ENCODE peak calls at places on chromosome 1, in five cellular contexts. O is fibroblast of lung, Q is right cardiac atrium, N is ovary, F is left lung. J is an unnamed sample.

GRCh38 chr1:64769482-64769881 is 24.6 kb downstream of the RAVER2 start:
- DNase-seq in F (no peak), N (no peak), Q (no peak), O (no peak), J (no peak)

GRCh38 chr1:155002479-155003226 is at the start of gene ZBTB7B:
- DNase-seq in F (peak), O (peak), Q (peak), N (peak), J (peak)

GRCh38 chr1:245715291-245715701 is 560.5 kb downstream of the KIF26B start:
- DNase-seq in Q (no peak), N (no peak), O (no peak), F (no peak), J (no peak)

GRCh38 chr1:204190212-204191211 is 5.8 kb downstream of the KISS1 start:
- DNase-seq in N (peak), Q (peak), O (peak), F (peak), J (no peak)

GRCh38 chr1:203625623-203626189 is 926 bp upstream of the ATP2B4 start:
- DNase-seq in F (no peak), Q (no peak), N (no peak), O (peak), J (no peak)

GRCh38 chr1:1908506-1908791 is 6.6 kb upstream of the CALML6 start:
- DNase-seq in Q (no peak), F (no peak), N (no peak), O (peak), J (peak)

GRCh38 chr1:2611034-2611501 is 21.7 kb downstream of the MMEL1 start:
- DNase-seq in Q (peak), N (peak), F (peak), O (peak), J (peak)

GRCh38 chr1:86542626-86543025 is 4.3 kb upstream of the CLCA4 start:
- DNase-seq in N (no peak), F (no peak), Q (no peak), O (no peak), J (no peak)

GRCh38 chr1:69862906-69863305 is 295.2 kb downstream of the LRRC7 start:
- DNase-seq in F (no peak), O (no peak), Q (no peak), N (no peak), J (no peak)

GRCh38 chr1:6975991-6976390 is 190.7 kb downstream of the CAMTA1 start:
- DNase-seq in N (no peak), Q (no peak), O (no peak), F (no peak), J (peak)

GRCh38 chr1:30302808-30303310 is 420.5 kb downstream of the MATN1 start:
- DNase-seq in Q (no peak), N (no peak), O (no peak), F (no peak), J (no peak)

GRCh38 chr1:98792123-98792522 is 130.6 kb downstream of the SNX7 start:
- DNase-seq in N (no peak), F (no peak), O (peak), Q (no peak), J (no peak)

GRCh38 chr1:7108251-7108650 is 323.0 kb downstream of the CAMTA1 start:
- DNase-seq in O (no peak), F (no peak), N (no peak), Q (no peak), J (no peak)

GRCh38 chr1:103106426-103107321 is 1.6 kb downstream of the COL11A1 start:
- DNase-seq in N (peak), Q (peak), F (peak), O (peak), J (peak)

GRCh38 chr1:186682721-186683120 is 2.5 kb upstream of the PTGS2 start:
- DNase-seq in Q (no peak), N (no peak), O (peak), F (no peak), J (no peak)

GRCh38 chr1:111417755-111418154 is 9.8 kb downstream of the OVGP1 start:
- DNase-seq in N (no peak), F (no peak), Q (no peak), O (peak), J (no peak)

GRCh38 chr1:190747643-190748186 is 270.1 kb upstream of the BRINP3 start:
- DNase-seq in O (peak), N (no peak), F (no peak), Q (no peak), J (no peak)

GRCh38 chr1:220225957-220226356 is 46.3 kb downstream of the RAB3GAP2 start:
- DNase-seq in N (no peak), Q (no peak), O (no peak), F (no peak), J (no peak)

GRCh38 chr1:227043755-227044154 is 103.7 kb downstream of the COQ8A start:
- DNase-seq in N (no peak), F (no peak), O (peak), Q (no peak), J (no peak)

GRCh38 chr1:171794085-171794484 is 12.6 kb downstream of the METTL13 start:
- DNase-seq in N (no peak), F (no peak), O (no peak), Q (no peak), J (no peak)

GRCh38 chr1:61268546-61269243 is 186.3 kb downstream of the NFIA start:
- DNase-seq in N (no peak), Q (no peak), O (no peak), F (no peak), J (no peak)

GRCh38 chr1:156822680-156823079 is 6.0 kb upstream of the SH2D2A start:
- DNase-seq in Q (no peak), N (no peak), O (no peak), F (no peak), J (no peak)

DNA sequence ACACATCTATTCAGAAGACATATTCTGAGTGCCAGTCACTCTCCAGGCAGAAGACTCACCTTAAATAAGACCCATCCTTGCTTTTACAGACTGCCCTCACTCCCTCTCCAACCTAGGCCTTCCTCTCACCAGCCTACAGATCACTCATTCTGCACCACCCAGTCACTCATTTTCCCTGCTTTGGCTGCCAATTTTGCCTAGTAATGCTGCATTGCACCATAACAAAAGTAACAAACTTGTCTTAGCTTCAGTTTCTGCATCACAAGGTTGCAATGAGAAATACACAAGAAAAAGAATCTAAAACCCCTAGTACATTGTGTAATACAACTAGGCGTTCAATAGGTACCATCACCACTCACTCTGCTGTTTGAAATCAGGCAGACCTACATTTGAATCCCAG is 292.4 kb downstream of the PLPP3 start:
- DNase-seq in O (no peak), F (no peak), N (no peak), Q (no peak), J (no peak)
- H3K27ac ChIP-seq in O (no peak), F (no peak), N (no peak), Q (no peak), J (no peak)

GRCh38 chr1:211534545-211535291 is 42.8 kb upstream of the RD3 start:
- DNase-seq in F (no peak), Q (no peak), N (no peak), O (no peak), J (no peak)

GRCh38 chr1:211529453-211529852 is 37.5 kb upstream of the RD3 start:
- DNase-seq in Q (no peak), O (no peak), F (no peak), N (no peak), J (no peak)

GRCh38 chr1:211529011-211529410 is 37.0 kb upstream of the RD3 start:
- DNase-seq in F (no peak), N (no peak), Q (no peak), O (no peak), J (no peak)

GRCh38 chr1:211531194-211532085 is 39.5 kb upstream of the RD3 start:
- DNase-seq in N (no peak), Q (no peak), O (no peak), F (no peak), J (no peak)

GRCh38 chr1:211532086-211532439 is 40.1 kb upstream of the RD3 start:
- DNase-seq in F (no peak), Q (no peak), N (no peak), O (no peak), J (no peak)
- H3K27ac ChIP-seq in F (no peak), Q (no peak), N (no peak), O (no peak), J (no peak)

GRCh38 chr1:183859865-183860264 is 54.9 kb downstream of the RGL1 start:
- DNase-seq in F (no peak), N (no peak), O (no peak), Q (no peak), J (no peak)
- H3K27ac ChIP-seq in F (no peak), N (no peak), O (no peak), Q (no peak), J (no peak)

GRCh38 chr1:169461390-169462001 is 24.2 kb downstream of the SLC19A2 start:
- DNase-seq in N (no peak), Q (no peak), F (no peak), O (no peak), J (no peak)

GRCh38 chr1:169457443-169457842 is 28.3 kb downstream of the SLC19A2 start:
- DNase-seq in F (no peak), Q (no peak), N (no peak), O (no peak), J (no peak)

GRCh38 chr1:169456029-169456428 is 28.8 kb upstream of the CCDC181 start:
- DNase-seq in Q (no peak), O (no peak), N (no peak), F (no peak), J (no peak)

GRCh38 chr1:169462385-169462784 is 23.4 kb downstream of the SLC19A2 start:
- DNase-seq in O (no peak), Q (no peak), F (no peak), N (no peak), J (no peak)

GRCh38 chr1:169460193-169460833 is 25.4 kb downstream of the SLC19A2 start:
- DNase-seq in F (peak), O (peak), N (peak), Q (peak), J (no peak)
- H3K27ac ChIP-seq in F (peak), O (no peak), N (no peak), Q (no peak), J (no peak)